ENCODE peak calls at places on chromosome 2, in six cellular contexts. One of them, this sample, is unnamed.

GRCh38 chr2:168311265-168311925 is 64.0 kb upstream of the STK39 start:
- DNase-seq in neuronal stem cell: no peak
- DNase-seq in transverse colon: no peak
- DNase-seq in fibroblast of lung: no peak
- DNase-seq in aorta: no peak
- DNase-seq in GM23248: no peak
- DNase-seq in this sample: no peak

GRCh38 chr2:99777266-99777640 is 287.4 kb upstream of the REV1 start:
- DNase-seq in aorta: no peak
- DNase-seq in transverse colon: no peak
- DNase-seq in fibroblast of lung: peak
- DNase-seq in neuronal stem cell: no peak
- DNase-seq in GM23248: no peak
- DNase-seq in this sample: peak

GRCh38 chr2:210676067-210676466 is 119.7 kb downstream of the CPS1 start:
- DNase-seq in GM23248: no peak
- DNase-seq in aorta: no peak
- DNase-seq in fibroblast of lung: no peak
- DNase-seq in neuronal stem cell: no peak
- DNase-seq in transverse colon: no peak
- DNase-seq in this sample: no peak

GRCh38 chr2:69667805-69668382 is 24.4 kb upstream of the AAK1 start:
- DNase-seq in aorta: no peak
- DNase-seq in neuronal stem cell: no peak
- DNase-seq in fibroblast of lung: peak
- DNase-seq in transverse colon: no peak
- DNase-seq in GM23248: peak
- DNase-seq in this sample: peak

GRCh38 chr2:175414872-175415487 is 233.5 kb upstream of the ATP5MC3 start:
- DNase-seq in transverse colon: peak
- DNase-seq in GM23248: peak
- DNase-seq in neuronal stem cell: peak
- DNase-seq in fibroblast of lung: peak
- DNase-seq in aorta: peak
- DNase-seq in this sample: peak

GRCh38 chr2:197181491-197181890 is 129.1 kb downstream of the ANKRD44 start:
- DNase-seq in transverse colon: no peak
- DNase-seq in aorta: no peak
- DNase-seq in neuronal stem cell: no peak
- DNase-seq in fibroblast of lung: peak
- DNase-seq in GM23248: peak
- DNase-seq in this sample: peak

GRCh38 chr2:242075683-242076082 is 206.2 kb downstream of the RTP5 start:
- DNase-seq in fibroblast of lung: no peak
- DNase-seq in transverse colon: peak
- DNase-seq in neuronal stem cell: no peak
- DNase-seq in GM23248: peak
- DNase-seq in aorta: no peak
- DNase-seq in this sample: peak

GRCh38 chr2:48346124-48346536 is 183.8 kb upstream of the STON1 start:
- DNase-seq in aorta: no peak
- DNase-seq in transverse colon: peak
- DNase-seq in GM23248: peak
- DNase-seq in neuronal stem cell: no peak
- DNase-seq in fibroblast of lung: peak
- DNase-seq in this sample: peak

GRCh38 chr2:105431367-105432088 is 32.7 kb upstream of the FHL2 start:
- DNase-seq in neuronal stem cell: no peak
- DNase-seq in aorta: no peak
- DNase-seq in transverse colon: peak
- DNase-seq in fibroblast of lung: peak
- DNase-seq in GM23248: peak
- DNase-seq in this sample: peak

GRCh38 chr2:239824866-239825704 is 200.1 kb downstream of the NDUFA10 start:
- DNase-seq in aorta: peak
- DNase-seq in neuronal stem cell: no peak
- DNase-seq in GM23248: no peak
- DNase-seq in fibroblast of lung: no peak
- DNase-seq in transverse colon: no peak
- DNase-seq in this sample: no peak

GRCh38 chr2:197972017-197972416 is 167.6 kb downstream of the PLCL1 start:
- DNase-seq in neuronal stem cell: no peak
- DNase-seq in GM23248: peak
- DNase-seq in fibroblast of lung: peak
- DNase-seq in transverse colon: no peak
- DNase-seq in aorta: no peak
- DNase-seq in this sample: peak

GRCh38 chr2:974054-974453 is 23.4 kb downstream of the SNTG2 start:
- DNase-seq in transverse colon: no peak
- DNase-seq in fibroblast of lung: no peak
- DNase-seq in neuronal stem cell: no peak
- DNase-seq in aorta: no peak
- DNase-seq in GM23248: no peak
- DNase-seq in this sample: no peak

GRCh38 chr2:121282800-121283382 is 2.1 kb downstream of the TFCP2L1 start:
- DNase-seq in aorta: no peak
- DNase-seq in transverse colon: peak
- DNase-seq in GM23248: no peak
- DNase-seq in fibroblast of lung: no peak
- DNase-seq in neuronal stem cell: no peak
- DNase-seq in this sample: no peak

GRCh38 chr2:18792684-18793083 is 203.3 kb upstream of the NT5C1B start:
- DNase-seq in fibroblast of lung: no peak
- DNase-seq in GM23248: no peak
- DNase-seq in aorta: no peak
- DNase-seq in neuronal stem cell: no peak
- DNase-seq in transverse colon: no peak
- DNase-seq in this sample: no peak

GRCh38 chr2:9030882-9031645 is 27.6 kb upstream of the MBOAT2 start:
- DNase-seq in GM23248: peak
- DNase-seq in aorta: no peak
- DNase-seq in transverse colon: no peak
- DNase-seq in fibroblast of lung: peak
- DNase-seq in neuronal stem cell: no peak
- DNase-seq in this sample: peak

GRCh38 chr2:222604749-222605515 is 51.0 kb downstream of the FARSB start:
- DNase-seq in GM23248: no peak
- DNase-seq in aorta: no peak
- DNase-seq in neuronal stem cell: no peak
- DNase-seq in transverse colon: no peak
- DNase-seq in fibroblast of lung: no peak
- DNase-seq in this sample: no peak

GRCh38 chr2:177282101-177282573 is 17.6 kb upstream of the NFE2L2 start:
- DNase-seq in transverse colon: no peak
- DNase-seq in GM23248: peak
- DNase-seq in neuronal stem cell: no peak
- DNase-seq in aorta: no peak
- DNase-seq in fibroblast of lung: no peak
- DNase-seq in this sample: no peak

GRCh38 chr2:58906151-58906645 is 665.1 kb upstream of the FANCL start:
- DNase-seq in transverse colon: no peak
- DNase-seq in GM23248: no peak
- DNase-seq in aorta: no peak
- DNase-seq in neuronal stem cell: no peak
- DNase-seq in fibroblast of lung: no peak
- DNase-seq in this sample: no peak

GRCh38 chr2:219714681-219715080 is 87.3 kb downstream of the SLC4A3 start:
- DNase-seq in aorta: no peak
- DNase-seq in transverse colon: no peak
- DNase-seq in neuronal stem cell: no peak
- DNase-seq in GM23248: no peak
- DNase-seq in fibroblast of lung: no peak
- DNase-seq in this sample: no peak

GRCh38 chr2:23843051-23843976 is 83.6 kb downstream of the ATAD2B start:
- DNase-seq in fibroblast of lung: peak
- DNase-seq in GM23248: peak
- DNase-seq in transverse colon: no peak
- DNase-seq in aorta: no peak
- DNase-seq in neuronal stem cell: no peak
- DNase-seq in this sample: peak

GRCh38 chr2:202911513-202912341 is at the start of the genes CARF and WDR12:
- DNase-seq in transverse colon: peak
- DNase-seq in aorta: peak
- DNase-seq in GM23248: peak
- DNase-seq in fibroblast of lung: peak
- DNase-seq in neuronal stem cell: peak
- DNase-seq in this sample: peak

GRCh38 chr2:202908186-202908585 is 3.3 kb downstream of the WDR12 start:
- DNase-seq in transverse colon: no peak
- DNase-seq in aorta: no peak
- DNase-seq in fibroblast of lung: no peak
- DNase-seq in GM23248: no peak
- DNase-seq in neuronal stem cell: no peak
- DNase-seq in this sample: no peak

GRCh38 chr2:202909394-202910192 is 1.9 kb downstream of the WDR12 start:
- DNase-seq in transverse colon: no peak
- DNase-seq in aorta: no peak
- DNase-seq in fibroblast of lung: no peak
- DNase-seq in neuronal stem cell: no peak
- DNase-seq in GM23248: peak
- DNase-seq in this sample: no peak

GRCh38 chr2:202910687-202911086 is 786 bp downstream of the WDR12 start:
- DNase-seq in neuronal stem cell: no peak
- DNase-seq in GM23248: no peak
- DNase-seq in transverse colon: no peak
- DNase-seq in fibroblast of lung: no peak
- DNase-seq in aorta: no peak
- DNase-seq in this sample: no peak

DNA sequence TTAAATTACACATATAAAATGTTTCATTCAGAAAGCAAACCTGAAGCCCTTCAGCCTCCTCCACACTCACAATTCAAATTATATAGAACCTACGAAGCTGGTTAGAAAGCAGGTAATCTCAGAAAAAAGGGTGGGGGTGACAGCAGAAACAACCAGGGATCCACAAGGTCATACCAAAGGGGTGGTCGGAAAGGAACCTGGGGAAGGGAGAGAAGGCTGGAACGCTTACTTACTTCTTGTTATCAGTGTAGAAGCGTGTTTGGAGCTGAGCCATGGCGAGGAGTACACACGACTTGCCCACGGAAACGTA is 315 bp downstream of the WDR12 start:
- DNase-seq in aorta: no peak
- DNase-seq in neuronal stem cell: no peak
- DNase-seq in GM23248: no peak
- DNase-seq in transverse colon: no peak
- DNase-seq in fibroblast of lung: no peak
- DNase-seq in this sample: no peak
- H3K27ac ChIP-seq in aorta: peak
- H3K27ac ChIP-seq in neuronal stem cell: no peak
- H3K27ac ChIP-seq in GM23248: peak
- H3K27ac ChIP-seq in transverse colon: peak
- H3K27ac ChIP-seq in fibroblast of lung: peak
- H3K27ac ChIP-seq in this sample: peak

GRCh38 chr2:38013158-38013752 is 62.7 kb downstream of the CYP1B1 start:
- DNase-seq in transverse colon: no peak
- DNase-seq in fibroblast of lung: peak
- DNase-seq in GM23248: peak
- DNase-seq in aorta: no peak
- DNase-seq in neuronal stem cell: no peak
- DNase-seq in this sample: peak
- H3K27ac ChIP-seq in transverse colon: no peak
- H3K27ac ChIP-seq in fibroblast of lung: no peak
- H3K27ac ChIP-seq in GM23248: peak
- H3K27ac ChIP-seq in aorta: no peak
- H3K27ac ChIP-seq in neuronal stem cell: no peak
- H3K27ac ChIP-seq in this sample: no peak

GRCh38 chr2:25251461-25252273 is 83.3 kb upstream of the POMC start:
- DNase-seq in aorta: peak
- DNase-seq in fibroblast of lung: peak
- DNase-seq in GM23248: peak
- DNase-seq in neuronal stem cell: peak
- DNase-seq in transverse colon: peak
- DNase-seq in this sample: peak

GRCh38 chr2:25251032-25251460 is 82.7 kb upstream of the POMC start:
- DNase-seq in GM23248: no peak
- DNase-seq in aorta: no peak
- DNase-seq in transverse colon: no peak
- DNase-seq in fibroblast of lung: peak
- DNase-seq in neuronal stem cell: peak
- DNase-seq in this sample: peak

GRCh38 chr2:25253153-25253617 is 84.8 kb upstream of the POMC start:
- DNase-seq in transverse colon: no peak
- DNase-seq in aorta: no peak
- DNase-seq in neuronal stem cell: no peak
- DNase-seq in GM23248: no peak
- DNase-seq in fibroblast of lung: no peak
- DNase-seq in this sample: no peak

GRCh38 chr2:25250331-25251031 is 82.1 kb upstream of the POMC start:
- DNase-seq in neuronal stem cell: no peak
- DNase-seq in fibroblast of lung: peak
- DNase-seq in aorta: no peak
- DNase-seq in transverse colon: no peak
- DNase-seq in GM23248: peak
- DNase-seq in this sample: peak

DNA sequence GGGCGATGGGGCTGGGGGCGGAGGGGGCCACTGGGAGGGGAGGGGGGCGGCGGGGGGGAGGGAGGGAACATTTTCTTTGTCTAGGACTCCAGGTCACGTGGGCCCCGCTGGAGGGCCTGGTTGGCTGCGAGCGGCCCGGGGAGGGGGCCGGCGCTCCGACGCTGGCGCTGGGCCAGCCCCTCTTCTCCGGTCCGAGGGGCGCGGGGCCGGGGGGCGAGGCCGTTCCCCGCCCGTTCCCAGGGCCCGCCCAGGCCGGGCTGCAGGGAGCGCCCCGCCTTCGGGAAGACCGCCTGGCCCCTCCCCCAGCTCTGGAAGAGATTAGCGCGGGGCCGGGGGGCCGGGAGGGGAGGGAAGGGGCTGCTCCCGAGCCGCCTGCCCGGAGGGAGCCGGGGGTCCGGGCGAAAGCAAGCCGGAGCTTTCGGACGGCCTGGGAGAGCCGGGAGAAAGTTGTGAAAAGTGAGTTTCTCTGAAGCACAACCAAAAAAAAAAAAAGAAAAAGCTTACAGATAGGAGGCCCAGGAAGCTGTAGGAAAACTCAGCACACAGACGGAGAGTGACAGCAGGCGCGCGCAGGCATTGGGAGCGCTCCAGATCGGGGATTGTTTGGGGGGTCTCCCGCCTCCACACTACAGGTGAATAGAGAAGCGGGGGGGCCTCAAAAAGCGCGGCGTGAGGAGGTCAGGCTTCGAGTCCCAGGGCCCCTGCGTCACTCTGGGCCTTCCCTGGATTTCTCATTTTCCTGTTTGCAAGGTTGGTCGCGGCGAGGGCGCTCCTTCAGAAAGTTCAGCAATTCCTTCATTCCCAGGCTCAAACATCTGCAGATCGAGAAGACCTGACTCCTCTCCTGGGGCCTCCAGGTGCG is 84.1 kb upstream of the POMC start:
- DNase-seq in neuronal stem cell: peak
- DNase-seq in fibroblast of lung: peak
- DNase-seq in aorta: peak
- DNase-seq in transverse colon: peak
- DNase-seq in GM23248: peak
- DNase-seq in this sample: peak
- H3K27ac ChIP-seq in neuronal stem cell: peak
- H3K27ac ChIP-seq in fibroblast of lung: peak
- H3K27ac ChIP-seq in aorta: no peak
- H3K27ac ChIP-seq in transverse colon: peak
- H3K27ac ChIP-seq in GM23248: no peak
- H3K27ac ChIP-seq in this sample: peak

GRCh38 chr2:127072380-127072779 is 34.6 kb downstream of the BIN1 start:
- DNase-seq in GM23248: no peak
- DNase-seq in aorta: no peak
- DNase-seq in transverse colon: no peak
- DNase-seq in fibroblast of lung: no peak
- DNase-seq in neuronal stem cell: no peak
- DNase-seq in this sample: no peak
- H3K27ac ChIP-seq in GM23248: no peak
- H3K27ac ChIP-seq in aorta: no peak
- H3K27ac ChIP-seq in transverse colon: no peak
- H3K27ac ChIP-seq in fibroblast of lung: no peak
- H3K27ac ChIP-seq in neuronal stem cell: no peak
- H3K27ac ChIP-seq in this sample: no peak